ENCODE peak calls at places on chromosome X, in six cellular contexts. V is AG10803, W is BJ, Q is tibial nerve, O is mesothelial cell of epicardium, F is SK-N-SH. P is an unnamed sample.

GRCh38 chrX:140912606-140913005 is 89.8 kb upstream of the SPANXB1 start:
- DNase-seq in V (no peak), W (no peak), Q (no peak), O (no peak), F (no peak), P (no peak)

GRCh38 chrX:67555578-67556203 is 11.9 kb downstream of the AR start:
- DNase-seq in V (peak), W (no peak), Q (no peak), O (no peak), F (peak), P (no peak)

GRCh38 chrX:70960728-70961127 is 29.8 kb upstream of the SLC7A3 start:
- DNase-seq in V (no peak), W (no peak), Q (no peak), O (no peak), F (no peak), P (no peak)

GRCh38 chrX:9668537-9668936 is 97.1 kb downstream of the GPR143 start:
- DNase-seq in V (no peak), W (no peak), Q (no peak), O (no peak), F (no peak), P (no peak)

GRCh38 chrX:40773809-40774208 is 38.5 kb upstream of the MED14 start:
- DNase-seq in V (peak), W (no peak), Q (no peak), O (no peak), F (no peak), P (no peak)

GRCh38 chrX:72046447-72046846 is 85.3 kb downstream of the RTL5 start:
- DNase-seq in V (no peak), W (no peak), Q (no peak), O (no peak), F (peak), P (no peak)

GRCh38 chrX:16459008-16459407 is 190.9 kb upstream of the S100G start:
- DNase-seq in V (no peak), W (no peak), Q (no peak), O (no peak), F (no peak), P (no peak)

GRCh38 chrX:43973249-43973672 is at the start of gene NDP:
- DNase-seq in V (no peak), W (no peak), Q (no peak), O (no peak), F (peak), P (no peak)

GRCh38 chrX:67044029-67044653 is 405.3 kb upstream of the EDA2R start:
- DNase-seq in V (no peak), W (no peak), Q (no peak), O (no peak), F (no peak), P (no peak)

GRCh38 chrX:106862972-106863688 is 40.0 kb downstream of the RIPPLY1 start:
- DNase-seq in V (no peak), W (no peak), Q (no peak), O (no peak), F (peak), P (no peak)
- TF ChIP-seq CTCF in V (peak), W (peak), Q (no peak), O (no peak), F (peak), P (no peak)

DNA sequence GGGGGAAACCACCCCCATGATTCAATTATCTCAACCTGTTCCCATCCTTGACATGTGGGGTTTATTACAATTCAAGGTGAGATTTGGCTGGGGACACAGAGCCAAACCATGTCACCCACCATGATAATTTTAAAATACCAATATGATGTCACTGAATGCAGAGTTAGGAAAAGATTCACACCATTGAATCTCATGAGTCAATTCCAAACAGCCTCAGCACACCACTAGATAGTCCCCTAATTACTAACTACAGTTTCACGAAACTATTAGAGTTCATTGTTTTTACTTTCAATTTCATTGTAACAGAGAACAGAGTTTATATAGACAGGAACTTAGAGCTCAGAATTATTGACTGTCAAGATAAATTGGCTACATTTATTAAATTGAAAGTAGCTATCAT is 410.2 kb downstream of the FAM47A start:
- DNase-seq in V (no peak), W (no peak), Q (no peak), O (no peak), F (no peak), P (no peak)
- TF ChIP-seq CTCF in V (no peak), W (no peak), Q (no peak), O (no peak), F (no peak), P (no peak)

DNA sequence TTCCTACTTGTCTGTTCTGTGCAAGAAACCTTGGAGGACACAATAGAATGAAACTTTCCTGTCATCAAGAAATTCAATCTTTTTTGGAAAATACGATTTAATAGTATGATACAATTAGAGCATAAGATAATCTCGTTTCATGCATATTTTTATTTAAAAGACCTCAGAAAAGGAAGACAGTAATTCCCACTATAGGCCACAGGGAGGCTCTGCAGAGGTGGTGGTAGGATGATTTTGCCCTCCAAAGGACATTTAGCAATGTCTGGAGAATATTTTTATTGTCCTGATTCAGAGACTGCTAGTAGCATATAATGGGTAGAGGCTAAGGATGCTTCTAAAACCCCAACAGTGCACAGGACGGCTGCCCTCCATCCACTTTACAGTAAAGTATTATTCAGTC is 68.7 kb downstream of the PAK3 start:
- DNase-seq in V (peak), W (no peak), Q (no peak), O (no peak), F (peak), P (no peak)
- TF ChIP-seq CTCF in V (peak), W (peak), Q (peak), O (peak), F (peak), P (no peak)

DNA sequence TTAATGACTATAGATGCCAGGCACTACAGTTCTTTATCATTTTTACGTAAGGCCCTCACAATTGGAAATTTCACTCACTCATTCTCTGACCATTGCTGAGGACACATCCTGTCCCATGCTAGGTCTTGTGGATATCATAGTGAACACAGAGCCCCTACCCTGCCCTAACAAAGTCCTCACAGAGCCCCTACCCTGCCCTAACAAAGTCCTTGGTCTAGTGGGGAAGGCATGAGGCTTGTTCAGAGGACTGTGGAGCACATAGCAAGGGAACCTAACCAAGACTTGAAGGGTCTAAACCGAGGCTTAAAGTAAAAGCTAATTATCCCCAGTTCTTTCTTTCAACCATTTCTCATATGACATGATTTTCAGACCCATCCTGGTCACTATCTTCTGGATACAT is 77.2 kb downstream of the GPC3 start:
- DNase-seq in V (no peak), W (no peak), Q (no peak), O (no peak), F (no peak), P (no peak)
- TF ChIP-seq CTCF in V (no peak), W (no peak), Q (no peak), O (no peak), F (no peak), P (no peak)

DNA sequence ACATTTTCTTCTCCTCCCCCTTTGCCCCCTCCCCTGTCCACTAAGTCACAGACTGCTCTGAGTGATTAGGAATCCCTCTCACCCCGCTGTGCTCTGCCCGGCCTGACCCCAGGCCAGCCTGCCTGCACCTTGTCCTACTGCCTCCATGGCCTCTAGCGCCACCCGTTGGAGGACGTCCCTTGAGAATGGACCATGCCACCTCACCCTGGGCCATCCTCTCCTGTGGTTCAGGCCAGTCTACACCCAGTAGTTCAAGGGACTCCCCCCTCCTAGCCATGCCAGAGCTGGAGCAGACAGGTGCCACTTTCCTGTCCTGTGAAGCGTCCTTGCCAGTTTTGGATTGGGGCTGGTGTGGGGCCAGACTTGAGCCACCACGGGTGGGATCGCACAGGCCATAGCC is 9.7 kb upstream of the IRAK1 start:
- DNase-seq in V (no peak), W (no peak), Q (no peak), O (no peak), F (no peak), P (no peak)
- TF ChIP-seq CTCF in V (no peak), W (no peak), Q (no peak), O (no peak), F (no peak), P (no peak)

GRCh38 chrX:119677654-119677981 is 15.3 kb downstream of the SEPTIN6 start:
- DNase-seq in V (no peak), W (no peak), Q (no peak), O (no peak), F (no peak), P (no peak)

GRCh38 chrX:119673336-119673735 is 19.6 kb downstream of the SEPTIN6 start:
- DNase-seq in V (no peak), W (no peak), Q (no peak), O (no peak), F (no peak), P (no peak)

GRCh38 chrX:119682019-119682989 is 10.7 kb downstream of the SEPTIN6 start:
- DNase-seq in V (no peak), W (no peak), Q (no peak), O (no peak), F (no peak), P (no peak)

GRCh38 chrX:119672252-119672825 is 20.6 kb downstream of the SEPTIN6 start:
- DNase-seq in V (no peak), W (no peak), Q (no peak), O (no peak), F (peak), P (no peak)

DNA sequence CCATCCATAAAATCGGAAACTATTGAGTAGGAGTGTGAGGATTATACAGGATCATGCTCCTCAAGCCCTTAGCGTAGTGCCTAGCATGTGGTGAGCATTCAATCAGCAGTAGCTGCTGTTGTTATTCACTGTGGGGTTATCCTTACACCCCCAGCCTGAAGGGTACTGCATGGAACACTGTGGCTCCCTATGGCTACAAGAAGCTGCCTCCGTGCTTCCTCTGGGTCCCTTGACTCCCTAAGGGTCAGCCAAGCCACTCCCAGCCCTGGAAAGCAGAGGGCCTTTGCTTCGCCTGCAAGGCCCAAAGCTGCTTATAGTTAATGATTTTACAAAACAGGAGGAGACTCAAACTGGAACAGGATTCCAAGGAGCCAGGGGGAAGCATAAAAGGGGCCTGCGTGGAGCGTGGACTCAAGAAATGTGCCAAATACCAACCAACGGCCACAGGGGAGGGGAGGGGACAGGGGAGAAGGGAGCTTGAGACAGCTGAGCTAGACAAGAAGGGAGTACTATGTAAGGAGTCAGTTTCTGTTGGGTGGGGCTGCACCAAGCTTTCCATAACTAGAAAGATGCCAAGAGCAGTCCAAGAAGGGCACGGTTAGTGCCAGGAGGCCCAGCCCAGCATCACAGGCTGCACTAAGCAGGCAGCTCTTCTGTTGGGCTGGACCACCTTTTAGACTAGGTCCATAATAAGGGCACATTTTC is 15.9 kb downstream of the SEPTIN6 start:
- DNase-seq in V (no peak), W (no peak), Q (no peak), O (no peak), F (no peak), P (no peak)
- TF ChIP-seq CTCF in V (no peak), W (no peak), Q (no peak), O (no peak), F (no peak), P (no peak)

GRCh38 chrX:69424161-69424560 is 80.0 kb upstream of the NALF2 start:
- DNase-seq in V (peak), W (no peak), Q (no peak), O (no peak), F (peak), P (no peak)
- TF ChIP-seq CTCF in V (peak), W (peak), Q (peak), O (no peak), F (peak), P (no peak)

P was measured in omental fat pad.